ENCODE peak calls at places on chromosomes 7 and 10, in ten cellular contexts. P, H, L, D, W, B, S, O, J and G are unnamed samples.
A peak's percentile ranks its signal among the peaks of the same experiment; 100 is the strongest.

GRCh38 chr10:88115968-88116367 is 252.5 kb downstream of the PTEN start:
- DNase-seq in J (no peak), O (no peak), S (no peak), L (no peak), W (no peak), P (no peak), H (no peak), D (no peak), B (no peak), G (no peak)

GRCh38 chr10:22285130-22285529 is 31.1 kb upstream of the COMMD3 start:
- DNase-seq in S (no peak), O (no peak), J (no peak), W (no peak), D (no peak), P (no peak), H (peak; percentile 29), L (no peak), B (no peak), G (no peak)

GRCh38 chr10:70117646-70118045 is 15.0 kb downstream of the AIFM2 start:
- DNase-seq in S (no peak), L (no peak), B (no peak), W (no peak), H (no peak), P (no peak), O (no peak), D (no peak), J (no peak), G (no peak)

GRCh38 chr7:64838691-64839090 is 44.5 kb downstream of the ZNF138 start:
- DNase-seq in S (no peak), P (no peak), O (no peak), B (no peak), W (no peak), D (no peak), H (no peak), L (no peak), J (no peak), G (no peak)

GRCh38 chr7:88338521-88338920 is 31.8 kb upstream of the STEAP4 start:
- DNase-seq in D (no peak), S (peak; percentile 3), O (no peak), B (no peak), L (no peak), W (no peak), J (no peak), H (no peak), P (no peak), G (no peak)

GRCh38 chr10:5491477-5491876 is 7.9 kb downstream of the CALML5 start:
- DNase-seq in J (no peak), P (no peak), W (no peak), O (peak; percentile 51), S (no peak), B (no peak), L (peak; percentile 46), D (no peak), H (no peak), G (no peak)

GRCh38 chr7:156015237-156016020 is 203.2 kb upstream of the SHH start:
- DNase-seq in W (no peak), L (no peak), D (no peak), S (no peak), B (no peak), H (no peak), J (peak; percentile 51), O (no peak), P (peak; percentile 8), G (peak; percentile 48)

GRCh38 chr7:29217112-29217511 is 22.5 kb downstream of the CHN2 start:
- DNase-seq in H (no peak), P (no peak), B (no peak), S (no peak), O (no peak), L (no peak), W (no peak), J (no peak), D (no peak), G (no peak)

GRCh38 chr7:739964-740942 is 13.2 kb upstream of the PRKAR1B start:
- DNase-seq in J (no peak), O (peak; percentile 62), L (peak; percentile 64), D (no peak), B (peak; percentile 4), S (no peak), P (no peak), H (peak; percentile 16), W (peak; percentile 13), G (no peak)

GRCh38 chr7:74343281-74344127 is 54.3 kb downstream of the CLIP2 start:
- DNase-seq in O (no peak), W (no peak), P (no peak), B (no peak), L (no peak), S (no peak), J (no peak), D (no peak), H (no peak), G (no peak)

GRCh38 chr7:150945171-150945852 is 32.8 kb downstream of the KCNH2 start:
- DNase-seq in P (no peak), S (no peak), J (no peak), L (peak; percentile 64), H (peak; percentile 17), D (no peak), W (no peak), O (peak; percentile 58), B (no peak), G (no peak)

GRCh38 chr7:31782411-31782991 is 95.5 kb downstream of the PPP1R17 start:
- DNase-seq in L (no peak), O (no peak), P (no peak), S (peak; percentile 36), B (peak; percentile 30), H (no peak), D (no peak), J (no peak), W (no peak), G (no peak)

GRCh38 chr7:20624666-20625385 is 9.4 kb downstream of the ABCB5 start:
- DNase-seq in B (no peak), P (no peak), J (no peak), O (no peak), W (no peak), L (no peak), S (no peak), H (no peak), D (no peak), G (no peak)

GRCh38 chr10:52949899-52950298 is 177.3 kb upstream of the MBL2 start:
- DNase-seq in J (no peak), W (no peak), L (no peak), S (no peak), P (no peak), O (no peak), B (no peak), H (no peak), D (no peak), G (no peak)

GRCh38 chr10:52954407-52954806 is 181.8 kb upstream of the MBL2 start:
- DNase-seq in J (no peak), W (no peak), O (no peak), D (no peak), S (no peak), B (no peak), P (no peak), H (no peak), L (no peak), G (no peak)

GRCh38 chr10:52951819-52952218 is 179.2 kb upstream of the MBL2 start:
- DNase-seq in P (no peak), B (peak; percentile 22), S (peak; percentile 75), D (no peak), W (no peak), H (no peak), L (no peak), J (no peak), O (no peak), G (no peak)

GRCh38 chr10:52952391-52953079 is 180.0 kb upstream of the MBL2 start:
- DNase-seq in D (no peak), J (no peak), P (no peak), O (no peak), H (no peak), L (no peak), W (no peak), B (no peak), S (no peak), G (no peak)

GRCh38 chr10:52950578-52950977 is 178.0 kb upstream of the MBL2 start:
- DNase-seq in L (no peak), J (no peak), O (no peak), W (no peak), P (no peak), H (no peak), B (no peak), D (no peak), S (no peak), G (no peak)
- TF ChIP-seq CTCF in L (no peak), J (no peak), O (no peak), W (no peak), P (no peak), H (no peak), B (no peak), D (no peak), S (no peak), G (no peak)

DNA sequence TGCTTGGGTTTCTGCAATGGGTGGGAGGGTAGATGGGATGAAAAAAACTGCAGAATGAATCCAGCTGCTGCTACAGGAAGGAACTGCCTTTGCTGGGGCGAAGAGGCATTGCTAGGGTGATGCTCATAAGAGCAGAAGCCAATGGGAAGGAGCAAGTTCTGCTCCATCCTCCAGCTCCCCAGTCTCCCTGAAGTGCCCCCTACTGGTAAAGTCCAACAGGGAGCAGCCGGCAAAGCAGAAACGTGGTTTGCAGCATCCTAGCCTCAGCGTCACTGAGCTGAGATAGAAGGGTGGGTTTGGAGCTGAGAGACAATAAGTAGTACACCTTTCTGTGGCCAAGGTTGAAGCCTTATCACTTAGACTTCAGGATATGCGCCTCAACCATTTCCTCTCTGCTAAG is 220.5 kb downstream of the CCSER2 start:
- DNase-seq in O (no peak), L (no peak), H (no peak), P (no peak), J (no peak), S (no peak), D (no peak), W (no peak), B (no peak), G (no peak)
- TF ChIP-seq CTCF in O (no peak), L (no peak), H (no peak), P (no peak), J (peak; percentile 7), S (no peak), D (peak; percentile 5), W (no peak), B (peak; percentile 52), G (peak; percentile 38)

DNA sequence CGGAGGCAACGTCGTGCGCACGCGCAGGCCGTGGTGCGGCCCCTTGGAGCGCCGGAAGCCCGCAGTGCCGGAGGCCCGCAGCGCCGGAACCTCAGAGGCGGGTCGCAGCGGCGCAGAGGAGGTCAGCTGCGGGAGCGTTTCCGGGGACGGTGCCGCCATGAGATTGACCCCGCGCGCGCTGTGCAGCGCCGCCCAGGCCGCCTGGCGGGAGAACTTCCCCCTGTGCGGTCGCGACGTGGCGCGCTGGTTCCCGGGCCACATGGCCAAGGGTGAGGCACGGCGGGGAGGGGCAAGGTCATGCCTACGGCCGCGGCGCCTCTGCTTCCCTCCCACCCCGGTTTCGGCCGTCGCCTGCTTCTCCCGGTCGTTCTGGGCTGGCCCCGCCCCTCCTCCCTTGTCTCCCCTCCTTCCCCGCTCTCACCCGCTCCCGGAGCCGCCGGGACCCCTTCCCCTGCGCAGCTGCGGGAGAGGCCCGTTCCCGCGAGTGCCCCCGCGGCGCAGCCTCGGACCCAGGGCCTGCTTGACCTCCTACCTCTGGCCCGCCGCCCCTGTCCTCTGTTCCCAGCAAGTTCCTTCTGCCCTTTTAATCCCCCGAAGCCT is at the start of gene MTG1:
- DNase-seq in D (peak; percentile 96), O (peak; percentile 98), J (peak; percentile 98), S (peak; percentile 99), P (peak; percentile 93), L (peak; percentile 96), H (peak; percentile 96), B (peak; percentile 95), W (peak; percentile 89), G (peak; percentile 97)
- TF ChIP-seq CTCF in D (peak; percentile 21), O (peak; percentile 13), J (no peak), S (no peak), P (no peak), L (no peak), H (peak; percentile 16), B (peak; percentile 15), W (peak; percentile 69), G (peak; percentile 38)

GRCh38 chr10:44627591-44628354 is 242.9 kb upstream of the CXCL12 start:
- DNase-seq in D (no peak), O (no peak), P (no peak), L (no peak), S (no peak), J (no peak), H (no peak), W (no peak), B (no peak), G (no peak)
- TF ChIP-seq CTCF in D (no peak), O (no peak), P (no peak), L (no peak), S (no peak), J (no peak), H (no peak), W (no peak), B (no peak), G (no peak)